ENCODE peak calls at places on chromosomes 11 and 22, in nine cellular contexts. One of them, this sample, is unnamed.

GRCh38 chr22:34722901-34723300 is 343.1 kb upstream of the ISX start:
- DNase-seq in colonic mucosa: no peak
- DNase-seq in sigmoid colon: no peak
- DNase-seq in stomach: no peak
- DNase-seq in thyroid gland: no peak
- DNase-seq in pancreas: no peak
- DNase-seq in heart right ventricle: no peak
- DNase-seq in MM.1S: no peak
- DNase-seq in tibial artery: no peak
- DNase-seq in this sample: no peak

GRCh38 chr22:27252282-27253049 is 549.1 kb downstream of the MN1 start:
- DNase-seq in tibial artery: peak
- DNase-seq in thyroid gland: peak
- DNase-seq in MM.1S: no peak
- DNase-seq in sigmoid colon: peak
- DNase-seq in stomach: no peak
- DNase-seq in heart right ventricle: no peak
- DNase-seq in colonic mucosa: no peak
- DNase-seq in pancreas: no peak
- DNase-seq in this sample: peak

GRCh38 chr11:43269229-43269928 is 42.4 kb upstream of the API5 start:
- DNase-seq in colonic mucosa: no peak
- DNase-seq in sigmoid colon: peak
- DNase-seq in thyroid gland: peak
- DNase-seq in MM.1S: no peak
- DNase-seq in tibial artery: no peak
- DNase-seq in pancreas: no peak
- DNase-seq in heart right ventricle: peak
- DNase-seq in stomach: no peak
- DNase-seq in this sample: no peak

GRCh38 chr11:83007909-83008580 is 63.7 kb downstream of the RAB30 start:
- DNase-seq in MM.1S: peak
- DNase-seq in thyroid gland: peak
- DNase-seq in sigmoid colon: no peak
- DNase-seq in pancreas: peak
- DNase-seq in stomach: peak
- DNase-seq in tibial artery: peak
- DNase-seq in colonic mucosa: peak
- DNase-seq in heart right ventricle: peak
- DNase-seq in this sample: no peak

GRCh38 chr11:117829369-117829725 is 4.8 kb upstream of the FXYD2 start:
- DNase-seq in pancreas: no peak
- DNase-seq in colonic mucosa: peak
- DNase-seq in thyroid gland: no peak
- DNase-seq in sigmoid colon: peak
- DNase-seq in tibial artery: peak
- DNase-seq in MM.1S: no peak
- DNase-seq in stomach: no peak
- DNase-seq in heart right ventricle: no peak
- DNase-seq in this sample: no peak

GRCh38 chr22:40392618-40393017 is 22.2 kb downstream of the SGSM3 start:
- DNase-seq in tibial artery: no peak
- DNase-seq in MM.1S: no peak
- DNase-seq in colonic mucosa: no peak
- DNase-seq in stomach: no peak
- DNase-seq in pancreas: no peak
- DNase-seq in thyroid gland: no peak
- DNase-seq in heart right ventricle: no peak
- DNase-seq in sigmoid colon: no peak
- DNase-seq in this sample: no peak

GRCh38 chr11:62402226-62402625 is 16.6 kb upstream of the SCGB1A1 start:
- DNase-seq in MM.1S: no peak
- DNase-seq in tibial artery: peak
- DNase-seq in pancreas: no peak
- DNase-seq in colonic mucosa: peak
- DNase-seq in thyroid gland: peak
- DNase-seq in heart right ventricle: peak
- DNase-seq in sigmoid colon: peak
- DNase-seq in stomach: peak
- DNase-seq in this sample: no peak

GRCh38 chr22:20964799-20965103 is 2.3 kb upstream of the AIFM3 start:
- DNase-seq in MM.1S: no peak
- DNase-seq in stomach: no peak
- DNase-seq in tibial artery: no peak
- DNase-seq in pancreas: no peak
- DNase-seq in colonic mucosa: no peak
- DNase-seq in sigmoid colon: no peak
- DNase-seq in heart right ventricle: no peak
- DNase-seq in thyroid gland: no peak
- DNase-seq in this sample: no peak

GRCh38 chr22:42684462-42685195 is 35.4 kb upstream of the CYB5R3 start:
- DNase-seq in MM.1S: no peak
- DNase-seq in heart right ventricle: no peak
- DNase-seq in colonic mucosa: no peak
- DNase-seq in tibial artery: peak
- DNase-seq in stomach: no peak
- DNase-seq in pancreas: no peak
- DNase-seq in thyroid gland: peak
- DNase-seq in sigmoid colon: peak
- DNase-seq in this sample: no peak

GRCh38 chr11:73981051-73981805 is 1.4 kb downstream of the UCP2 start:
- DNase-seq in thyroid gland: peak
- DNase-seq in heart right ventricle: no peak
- DNase-seq in sigmoid colon: peak
- DNase-seq in colonic mucosa: no peak
- DNase-seq in MM.1S: peak
- DNase-seq in stomach: no peak
- DNase-seq in pancreas: no peak
- DNase-seq in tibial artery: no peak
- DNase-seq in this sample: no peak

GRCh38 chr11:14861680-14862079 is 30.4 kb downstream of the CYP2R1 start:
- DNase-seq in stomach: peak
- DNase-seq in heart right ventricle: no peak
- DNase-seq in colonic mucosa: peak
- DNase-seq in thyroid gland: no peak
- DNase-seq in MM.1S: no peak
- DNase-seq in tibial artery: no peak
- DNase-seq in sigmoid colon: no peak
- DNase-seq in pancreas: no peak
- DNase-seq in this sample: no peak

GRCh38 chr22:32661296-32661695 is 140.2 kb upstream of the TIMP3 start:
- DNase-seq in MM.1S: no peak
- DNase-seq in tibial artery: peak
- DNase-seq in heart right ventricle: peak
- DNase-seq in sigmoid colon: peak
- DNase-seq in colonic mucosa: peak
- DNase-seq in pancreas: no peak
- DNase-seq in stomach: no peak
- DNase-seq in thyroid gland: peak
- DNase-seq in this sample: peak

GRCh38 chr11:119103793-119104192 is 2.1 kb upstream of the DPAGT1 start:
- DNase-seq in thyroid gland: no peak
- DNase-seq in colonic mucosa: no peak
- DNase-seq in MM.1S: no peak
- DNase-seq in heart right ventricle: no peak
- DNase-seq in pancreas: no peak
- DNase-seq in tibial artery: no peak
- DNase-seq in stomach: no peak
- DNase-seq in sigmoid colon: no peak
- DNase-seq in this sample: no peak

GRCh38 chr11:114183041-114183511 is 113.1 kb upstream of the NNMT start:
- DNase-seq in heart right ventricle: no peak
- DNase-seq in sigmoid colon: peak
- DNase-seq in tibial artery: peak
- DNase-seq in pancreas: no peak
- DNase-seq in MM.1S: no peak
- DNase-seq in thyroid gland: no peak
- DNase-seq in colonic mucosa: no peak
- DNase-seq in stomach: no peak
- DNase-seq in this sample: no peak

GRCh38 chr22:19779685-19780268 is 19.2 kb downstream of the TBX1 start:
- DNase-seq in pancreas: no peak
- DNase-seq in MM.1S: no peak
- DNase-seq in tibial artery: no peak
- DNase-seq in thyroid gland: no peak
- DNase-seq in heart right ventricle: no peak
- DNase-seq in stomach: no peak
- DNase-seq in sigmoid colon: no peak
- DNase-seq in colonic mucosa: no peak
- DNase-seq in this sample: no peak

GRCh38 chr11:75773595-75774353 is 5.2 kb downstream of the DGAT2 start:
- DNase-seq in stomach: no peak
- DNase-seq in heart right ventricle: no peak
- DNase-seq in thyroid gland: no peak
- DNase-seq in sigmoid colon: peak
- DNase-seq in pancreas: no peak
- DNase-seq in MM.1S: peak
- DNase-seq in tibial artery: no peak
- DNase-seq in colonic mucosa: no peak
- DNase-seq in this sample: no peak

DNA sequence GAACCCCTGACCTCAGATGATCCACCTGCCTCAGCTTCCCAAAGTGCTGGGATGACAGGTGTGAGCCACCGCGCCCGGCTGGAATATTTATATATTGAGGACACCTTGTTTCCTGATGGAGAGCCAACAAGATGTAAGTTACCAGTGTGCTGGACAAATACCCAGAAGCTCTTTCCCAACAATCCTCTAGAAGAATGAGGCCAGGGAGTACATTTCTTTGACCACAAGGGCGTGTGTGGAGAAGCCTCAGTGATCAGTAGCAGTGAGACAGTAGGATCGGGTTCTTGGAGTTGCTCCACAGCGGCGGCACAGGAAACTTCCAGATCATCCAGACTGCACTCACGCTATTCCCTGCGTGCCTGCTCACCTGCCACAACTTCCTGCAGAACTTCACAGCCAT is 10.3 kb upstream of the POLA2 start:
- DNase-seq in sigmoid colon: no peak
- DNase-seq in stomach: no peak
- DNase-seq in thyroid gland: no peak
- DNase-seq in colonic mucosa: no peak
- DNase-seq in pancreas: no peak
- DNase-seq in MM.1S: no peak
- DNase-seq in heart right ventricle: no peak
- DNase-seq in tibial artery: no peak
- DNase-seq in this sample: no peak
- TF ChIP-seq CTCF in sigmoid colon: no peak
- TF ChIP-seq CTCF in stomach: no peak
- TF ChIP-seq CTCF in thyroid gland: no peak
- TF ChIP-seq CTCF in colonic mucosa: no peak
- TF ChIP-seq CTCF in pancreas: no peak
- TF ChIP-seq CTCF in MM.1S: no peak
- TF ChIP-seq CTCF in heart right ventricle: no peak
- TF ChIP-seq CTCF in tibial artery: no peak
- TF ChIP-seq CTCF in this sample: no peak

GRCh38 chr11:87493516-87493915 is 455.8 kb downstream of the TMEM135 start:
- DNase-seq in pancreas: no peak
- DNase-seq in heart right ventricle: no peak
- DNase-seq in thyroid gland: no peak
- DNase-seq in MM.1S: no peak
- DNase-seq in sigmoid colon: no peak
- DNase-seq in colonic mucosa: no peak
- DNase-seq in stomach: no peak
- DNase-seq in tibial artery: no peak
- DNase-seq in this sample: no peak
- H3K4me3 ChIP-seq in pancreas: no peak
- H3K4me3 ChIP-seq in heart right ventricle: no peak
- H3K4me3 ChIP-seq in thyroid gland: no peak
- H3K4me3 ChIP-seq in MM.1S: no peak
- H3K4me3 ChIP-seq in sigmoid colon: no peak
- H3K4me3 ChIP-seq in colonic mucosa: no peak
- H3K4me3 ChIP-seq in stomach: no peak
- H3K4me3 ChIP-seq in tibial artery: no peak
- H3K4me3 ChIP-seq in this sample: no peak

GRCh38 chr11:124942446-124943202 is 6.8 kb upstream of the HEPACAM start:
- DNase-seq in tibial artery: no peak
- DNase-seq in stomach: no peak
- DNase-seq in heart right ventricle: no peak
- DNase-seq in pancreas: no peak
- DNase-seq in colonic mucosa: no peak
- DNase-seq in thyroid gland: no peak
- DNase-seq in MM.1S: no peak
- DNase-seq in sigmoid colon: no peak
- DNase-seq in this sample: no peak
- H3K27ac ChIP-seq in tibial artery: no peak
- H3K27ac ChIP-seq in stomach: no peak
- H3K27ac ChIP-seq in heart right ventricle: no peak
- H3K27ac ChIP-seq in pancreas: no peak
- H3K27ac ChIP-seq in colonic mucosa: no peak
- H3K27ac ChIP-seq in thyroid gland: no peak
- H3K27ac ChIP-seq in MM.1S: no peak
- H3K27ac ChIP-seq in sigmoid colon: no peak
- H3K27ac ChIP-seq in this sample: no peak

GRCh38 chr11:11163256-11163655 is 189.8 kb downstream of the CSNK2A3 start:
- DNase-seq in pancreas: no peak
- DNase-seq in sigmoid colon: no peak
- DNase-seq in tibial artery: no peak
- DNase-seq in colonic mucosa: no peak
- DNase-seq in stomach: no peak
- DNase-seq in heart right ventricle: no peak
- DNase-seq in thyroid gland: no peak
- DNase-seq in MM.1S: no peak
- DNase-seq in this sample: no peak
- TF ChIP-seq CTCF in pancreas: no peak
- TF ChIP-seq CTCF in sigmoid colon: no peak
- TF ChIP-seq CTCF in tibial artery: no peak
- TF ChIP-seq CTCF in colonic mucosa: no peak
- TF ChIP-seq CTCF in stomach: no peak
- TF ChIP-seq CTCF in heart right ventricle: no peak
- TF ChIP-seq CTCF in thyroid gland: no peak
- TF ChIP-seq CTCF in MM.1S: no peak
- TF ChIP-seq CTCF in this sample: peak

GRCh38 chr22:24426859-24427499 is 420 bp upstream of the ADORA2A start:
- DNase-seq in heart right ventricle: peak
- DNase-seq in stomach: no peak
- DNase-seq in thyroid gland: no peak
- DNase-seq in MM.1S: no peak
- DNase-seq in pancreas: no peak
- DNase-seq in tibial artery: no peak
- DNase-seq in colonic mucosa: no peak
- DNase-seq in sigmoid colon: no peak
- DNase-seq in this sample: no peak
- H3K4me3 ChIP-seq in heart right ventricle: no peak
- H3K4me3 ChIP-seq in stomach: no peak
- H3K4me3 ChIP-seq in thyroid gland: no peak
- H3K4me3 ChIP-seq in MM.1S: peak
- H3K4me3 ChIP-seq in pancreas: no peak
- H3K4me3 ChIP-seq in tibial artery: no peak
- H3K4me3 ChIP-seq in colonic mucosa: peak
- H3K4me3 ChIP-seq in sigmoid colon: no peak
- H3K4me3 ChIP-seq in this sample: no peak

This sample was measured in PC-9.